ENCODE peak calls at places on chromosome X, in seven cellular contexts. One of them, this sample, is unnamed. For H3K4me1, the result is how much of the 10 kb centered on the place peaks cover.

GRCh38 chrX:29487214-29487613 is 728.1 kb upstream of the MAGEB2 start:
- DNase-seq in mesendoderm: no peak
- DNase-seq in mesenchymal stem cell: no peak
- DNase-seq in suprapubic skin: no peak
- DNase-seq in CD8-positive, alpha-beta memory T cell: no peak
- DNase-seq in naive thymus-derived CD4-positive, alpha-beta T cell: no peak
- DNase-seq in CD4-positive, CD25-positive, alpha-beta regulatory T cell: no peak
- DNase-seq in this sample: no peak

GRCh38 chrX:129493643-129494042 is 29.6 kb downstream of the SMARCA1 start:
- DNase-seq in naive thymus-derived CD4-positive, alpha-beta T cell: no peak
- DNase-seq in mesendoderm: no peak
- DNase-seq in CD8-positive, alpha-beta memory T cell: no peak
- DNase-seq in CD4-positive, CD25-positive, alpha-beta regulatory T cell: no peak
- DNase-seq in suprapubic skin: no peak
- DNase-seq in mesenchymal stem cell: peak
- DNase-seq in this sample: no peak

GRCh38 chrX:142977128-142977914 is 48.4 kb upstream of the SPANXN4 start:
- DNase-seq in naive thymus-derived CD4-positive, alpha-beta T cell: no peak
- DNase-seq in mesenchymal stem cell: no peak
- DNase-seq in CD8-positive, alpha-beta memory T cell: no peak
- DNase-seq in suprapubic skin: no peak
- DNase-seq in mesendoderm: no peak
- DNase-seq in CD4-positive, CD25-positive, alpha-beta regulatory T cell: no peak
- DNase-seq in this sample: no peak

GRCh38 chrX:129655547-129656248 is 942 bp upstream of the APLN start:
- DNase-seq in CD4-positive, CD25-positive, alpha-beta regulatory T cell: peak
- DNase-seq in mesenchymal stem cell: peak
- DNase-seq in CD8-positive, alpha-beta memory T cell: no peak
- DNase-seq in mesendoderm: peak
- DNase-seq in naive thymus-derived CD4-positive, alpha-beta T cell: no peak
- DNase-seq in suprapubic skin: no peak
- DNase-seq in this sample: peak

GRCh38 chrX:68043713-68044438 is 389.4 kb downstream of the OPHN1 start:
- DNase-seq in naive thymus-derived CD4-positive, alpha-beta T cell: no peak
- DNase-seq in suprapubic skin: no peak
- DNase-seq in mesendoderm: no peak
- DNase-seq in CD8-positive, alpha-beta memory T cell: no peak
- DNase-seq in CD4-positive, CD25-positive, alpha-beta regulatory T cell: no peak
- DNase-seq in mesenchymal stem cell: no peak
- DNase-seq in this sample: no peak

GRCh38 chrX:8955521-8955920 is 78.4 kb downstream of the FAM9B start:
- DNase-seq in naive thymus-derived CD4-positive, alpha-beta T cell: no peak
- DNase-seq in mesendoderm: no peak
- DNase-seq in mesenchymal stem cell: no peak
- DNase-seq in suprapubic skin: no peak
- DNase-seq in CD8-positive, alpha-beta memory T cell: no peak
- DNase-seq in CD4-positive, CD25-positive, alpha-beta regulatory T cell: no peak
- DNase-seq in this sample: no peak

GRCh38 chrX:54808109-54808604 is 612 bp downstream of the MAGED2 start:
- DNase-seq in mesenchymal stem cell: peak
- DNase-seq in CD8-positive, alpha-beta memory T cell: peak
- DNase-seq in naive thymus-derived CD4-positive, alpha-beta T cell: peak
- DNase-seq in mesendoderm: no peak
- DNase-seq in CD4-positive, CD25-positive, alpha-beta regulatory T cell: no peak
- DNase-seq in suprapubic skin: peak
- DNase-seq in this sample: no peak

GRCh38 chrX:109600114-109600710 is 24.8 kb downstream of the KCNE5 start:
- DNase-seq in naive thymus-derived CD4-positive, alpha-beta T cell: no peak
- DNase-seq in CD4-positive, CD25-positive, alpha-beta regulatory T cell: no peak
- DNase-seq in suprapubic skin: no peak
- DNase-seq in CD8-positive, alpha-beta memory T cell: no peak
- DNase-seq in mesendoderm: peak
- DNase-seq in mesenchymal stem cell: peak
- DNase-seq in this sample: no peak

GRCh38 chrX:130109429-130110378 is 593 bp downstream of the ELF4 start:
- DNase-seq in mesenchymal stem cell: peak
- DNase-seq in naive thymus-derived CD4-positive, alpha-beta T cell: no peak
- DNase-seq in suprapubic skin: no peak
- DNase-seq in CD4-positive, CD25-positive, alpha-beta regulatory T cell: no peak
- DNase-seq in mesendoderm: no peak
- DNase-seq in CD8-positive, alpha-beta memory T cell: no peak
- DNase-seq in this sample: no peak

GRCh38 chrX:119755981-119756533 is 2.3 kb upstream of the SOWAHD start:
- DNase-seq in CD8-positive, alpha-beta memory T cell: peak
- DNase-seq in mesendoderm: no peak
- DNase-seq in naive thymus-derived CD4-positive, alpha-beta T cell: no peak
- DNase-seq in suprapubic skin: no peak
- DNase-seq in CD4-positive, CD25-positive, alpha-beta regulatory T cell: peak
- DNase-seq in mesenchymal stem cell: peak
- DNase-seq in this sample: peak

GRCh38 chrX:20315140-20315539 is 48.4 kb upstream of the RPS6KA3 start:
- DNase-seq in mesenchymal stem cell: no peak
- DNase-seq in CD4-positive, CD25-positive, alpha-beta regulatory T cell: no peak
- DNase-seq in mesendoderm: no peak
- DNase-seq in suprapubic skin: no peak
- DNase-seq in naive thymus-derived CD4-positive, alpha-beta T cell: no peak
- DNase-seq in CD8-positive, alpha-beta memory T cell: no peak
- DNase-seq in this sample: no peak

GRCh38 chrX:53682885-53683555 is 3.5 kb downstream of the HUWE1 start:
- DNase-seq in suprapubic skin: peak
- DNase-seq in mesendoderm: peak
- DNase-seq in mesenchymal stem cell: peak
- DNase-seq in naive thymus-derived CD4-positive, alpha-beta T cell: peak
- DNase-seq in CD8-positive, alpha-beta memory T cell: peak
- DNase-seq in CD4-positive, CD25-positive, alpha-beta regulatory T cell: peak
- DNase-seq in this sample: peak

GRCh38 chrX:93874554-93874953 is 200.5 kb downstream of the FAM133A start:
- DNase-seq in suprapubic skin: no peak
- DNase-seq in CD8-positive, alpha-beta memory T cell: no peak
- DNase-seq in mesendoderm: peak
- DNase-seq in mesenchymal stem cell: peak
- DNase-seq in CD4-positive, CD25-positive, alpha-beta regulatory T cell: peak
- DNase-seq in naive thymus-derived CD4-positive, alpha-beta T cell: no peak
- DNase-seq in this sample: no peak

GRCh38 chrX:9340619-9341304 is 124.1 kb upstream of the TBL1X start:
- DNase-seq in CD4-positive, CD25-positive, alpha-beta regulatory T cell: peak
- DNase-seq in suprapubic skin: peak
- DNase-seq in mesendoderm: peak
- DNase-seq in mesenchymal stem cell: peak
- DNase-seq in naive thymus-derived CD4-positive, alpha-beta T cell: no peak
- DNase-seq in CD8-positive, alpha-beta memory T cell: peak
- DNase-seq in this sample: peak

GRCh38 chrX:84248226-84248625 is 60.2 kb upstream of the RPS6KA6 start:
- DNase-seq in CD4-positive, CD25-positive, alpha-beta regulatory T cell: no peak
- DNase-seq in suprapubic skin: no peak
- DNase-seq in mesendoderm: no peak
- DNase-seq in CD8-positive, alpha-beta memory T cell: no peak
- DNase-seq in mesenchymal stem cell: peak
- DNase-seq in naive thymus-derived CD4-positive, alpha-beta T cell: no peak
- DNase-seq in this sample: no peak

GRCh38 chrX:11111947-11112346 is 815 bp downstream of the HCCS start:
- DNase-seq in CD4-positive, CD25-positive, alpha-beta regulatory T cell: no peak
- DNase-seq in CD8-positive, alpha-beta memory T cell: no peak
- DNase-seq in mesenchymal stem cell: no peak
- DNase-seq in naive thymus-derived CD4-positive, alpha-beta T cell: no peak
- DNase-seq in suprapubic skin: no peak
- DNase-seq in mesendoderm: no peak
- DNase-seq in this sample: no peak
- H3K27ac ChIP-seq in CD4-positive, CD25-positive, alpha-beta regulatory T cell: peak
- H3K27ac ChIP-seq in CD8-positive, alpha-beta memory T cell: peak
- H3K27ac ChIP-seq in mesenchymal stem cell: no peak
- H3K27ac ChIP-seq in naive thymus-derived CD4-positive, alpha-beta T cell: peak
- H3K27ac ChIP-seq in suprapubic skin: peak
- H3K27ac ChIP-seq in mesendoderm: no peak
- H3K27ac ChIP-seq in this sample: peak

DNA sequence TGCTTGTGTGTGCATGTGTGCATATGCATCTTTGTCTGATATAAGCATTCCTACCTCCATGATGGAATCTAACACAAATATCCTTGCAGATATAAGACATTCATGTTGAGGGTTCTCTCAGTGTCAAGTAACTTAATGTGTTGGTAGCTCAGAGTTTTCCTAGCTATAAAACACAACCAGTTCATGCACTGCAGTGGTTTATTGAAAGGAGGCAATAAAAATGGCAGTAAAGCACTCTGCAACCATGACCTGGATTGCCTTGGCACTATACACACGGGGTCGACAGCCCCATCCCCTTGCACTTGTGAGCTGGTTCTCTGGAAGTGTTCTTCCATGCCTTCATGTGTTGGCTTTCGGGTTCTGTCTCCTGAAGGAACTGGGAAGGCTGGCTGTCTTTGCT is 38.9 kb downstream of the GPC4 start:
- DNase-seq in mesendoderm: no peak
- DNase-seq in naive thymus-derived CD4-positive, alpha-beta T cell: no peak
- DNase-seq in mesenchymal stem cell: no peak
- DNase-seq in CD4-positive, CD25-positive, alpha-beta regulatory T cell: no peak
- DNase-seq in suprapubic skin: no peak
- DNase-seq in CD8-positive, alpha-beta memory T cell: no peak
- DNase-seq in this sample: no peak
- H3K4me1 ChIP-seq in mesendoderm: under half
- H3K4me1 ChIP-seq in naive thymus-derived CD4-positive, alpha-beta T cell: under half
- H3K4me1 ChIP-seq in mesenchymal stem cell: under half
- H3K4me1 ChIP-seq in CD4-positive, CD25-positive, alpha-beta regulatory T cell: under half
- H3K4me1 ChIP-seq in suprapubic skin: under half
- H3K4me1 ChIP-seq in CD8-positive, alpha-beta memory T cell: under half
- H3K4me1 ChIP-seq in this sample: under half

DNA sequence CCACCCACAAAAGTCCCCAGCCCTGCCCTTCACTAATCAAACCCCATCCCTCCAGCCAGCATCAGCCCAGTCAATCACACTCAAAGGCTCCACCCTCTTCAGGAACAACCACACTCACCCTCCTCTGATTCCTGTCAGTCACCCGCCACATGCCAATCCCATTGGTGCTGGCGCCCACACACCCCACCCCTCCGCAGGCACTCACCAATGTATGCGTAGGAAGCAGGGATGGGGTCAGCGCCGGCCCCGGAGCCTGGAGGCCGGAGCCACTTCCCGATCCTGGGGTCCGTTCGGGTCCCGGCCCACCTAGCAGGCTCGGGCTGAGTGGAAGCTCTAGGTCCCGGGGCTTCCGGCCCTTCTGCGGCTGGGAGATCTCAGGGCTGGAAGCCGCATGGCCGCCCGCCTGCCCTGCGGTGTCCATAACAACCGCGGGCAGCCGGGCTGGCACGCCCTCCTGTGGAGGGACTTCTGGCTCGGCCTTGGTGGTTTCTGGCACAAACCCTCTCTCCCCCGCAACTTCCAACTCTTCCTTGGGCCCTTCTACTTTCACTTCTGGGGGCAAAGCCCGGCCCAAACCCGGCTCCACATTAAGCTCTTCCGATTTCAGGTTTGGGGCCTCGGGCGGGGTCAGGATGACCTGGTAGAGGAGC is 7.9 kb upstream of the CFP start:
- DNase-seq in mesendoderm: peak
- DNase-seq in mesenchymal stem cell: no peak
- DNase-seq in CD4-positive, CD25-positive, alpha-beta regulatory T cell: peak
- DNase-seq in suprapubic skin: no peak
- DNase-seq in CD8-positive, alpha-beta memory T cell: no peak
- DNase-seq in naive thymus-derived CD4-positive, alpha-beta T cell: no peak
- DNase-seq in this sample: peak
- H3K4me3 ChIP-seq in mesendoderm: no peak
- H3K4me3 ChIP-seq in mesenchymal stem cell: no peak
- H3K4me3 ChIP-seq in CD4-positive, CD25-positive, alpha-beta regulatory T cell: no peak
- H3K4me3 ChIP-seq in suprapubic skin: peak
- H3K4me3 ChIP-seq in CD8-positive, alpha-beta memory T cell: no peak
- H3K4me3 ChIP-seq in naive thymus-derived CD4-positive, alpha-beta T cell: no peak
- H3K4me3 ChIP-seq in this sample: no peak

DNA sequence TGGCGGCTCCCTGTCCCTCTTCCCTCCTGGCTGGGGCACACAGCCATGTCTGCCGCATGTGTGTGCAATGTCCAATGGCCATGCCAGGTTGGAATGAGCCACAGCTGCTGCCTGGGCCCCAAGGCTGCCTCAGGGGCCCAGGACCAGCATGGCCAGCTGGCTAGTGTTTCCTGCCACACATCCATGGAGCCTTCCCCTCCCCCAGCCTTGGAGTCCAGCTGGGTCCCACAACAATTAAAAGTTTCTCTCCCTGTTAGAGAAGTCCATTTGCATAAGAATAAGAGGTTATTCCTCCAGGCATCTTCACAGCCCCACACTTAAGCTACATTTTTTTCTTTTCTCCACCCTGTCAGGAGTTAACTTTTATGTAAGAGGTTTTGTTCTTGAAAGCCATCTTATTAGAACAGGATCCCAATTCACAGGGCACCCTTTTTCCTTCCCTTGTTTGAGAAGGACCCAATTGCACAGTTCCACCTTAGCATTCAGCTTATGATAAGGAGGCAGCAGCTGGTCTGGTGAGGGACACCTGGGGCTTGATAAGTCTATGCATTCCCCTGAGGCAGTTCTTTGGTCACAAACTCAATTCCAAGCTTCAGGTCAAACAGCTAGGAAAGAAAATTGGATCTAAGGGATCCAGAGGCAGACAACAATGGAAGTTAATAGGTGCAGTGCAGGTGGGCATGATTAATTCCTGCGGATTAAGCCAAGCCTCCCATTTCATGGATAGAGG is 963.3 kb upstream of the GRIA3 start:
- DNase-seq in suprapubic skin: no peak
- DNase-seq in CD8-positive, alpha-beta memory T cell: no peak
- DNase-seq in naive thymus-derived CD4-positive, alpha-beta T cell: no peak
- DNase-seq in CD4-positive, CD25-positive, alpha-beta regulatory T cell: no peak
- DNase-seq in mesenchymal stem cell: no peak
- DNase-seq in mesendoderm: peak
- DNase-seq in this sample: no peak
- H3K27ac ChIP-seq in suprapubic skin: no peak
- H3K27ac ChIP-seq in CD8-positive, alpha-beta memory T cell: no peak
- H3K27ac ChIP-seq in naive thymus-derived CD4-positive, alpha-beta T cell: no peak
- H3K27ac ChIP-seq in CD4-positive, CD25-positive, alpha-beta regulatory T cell: no peak
- H3K27ac ChIP-seq in mesenchymal stem cell: no peak
- H3K27ac ChIP-seq in mesendoderm: peak
- H3K27ac ChIP-seq in this sample: no peak

GRCh38 chrX:41720125-41720780 is 3.7 kb upstream of the GPR82 start:
- DNase-seq in naive thymus-derived CD4-positive, alpha-beta T cell: no peak
- DNase-seq in mesenchymal stem cell: peak
- DNase-seq in CD4-positive, CD25-positive, alpha-beta regulatory T cell: peak
- DNase-seq in suprapubic skin: no peak
- DNase-seq in CD8-positive, alpha-beta memory T cell: peak
- DNase-seq in mesendoderm: no peak
- DNase-seq in this sample: peak
- H3K4me1 ChIP-seq in naive thymus-derived CD4-positive, alpha-beta T cell: under half
- H3K4me1 ChIP-seq in mesenchymal stem cell: under half
- H3K4me1 ChIP-seq in CD4-positive, CD25-positive, alpha-beta regulatory T cell: under half
- H3K4me1 ChIP-seq in suprapubic skin: under half
- H3K4me1 ChIP-seq in CD8-positive, alpha-beta memory T cell: under half
- H3K4me1 ChIP-seq in mesendoderm: under half
- H3K4me1 ChIP-seq in this sample: under half

GRCh38 chrX:107420571-107420970 is 28.9 kb upstream of the FRMPD3 start:
- DNase-seq in CD4-positive, CD25-positive, alpha-beta regulatory T cell: no peak
- DNase-seq in mesendoderm: no peak
- DNase-seq in mesenchymal stem cell: no peak
- DNase-seq in suprapubic skin: no peak
- DNase-seq in naive thymus-derived CD4-positive, alpha-beta T cell: no peak
- DNase-seq in CD8-positive, alpha-beta memory T cell: no peak
- DNase-seq in this sample: no peak
- H3K4me3 ChIP-seq in CD4-positive, CD25-positive, alpha-beta regulatory T cell: no peak
- H3K4me3 ChIP-seq in mesendoderm: no peak
- H3K4me3 ChIP-seq in mesenchymal stem cell: no peak
- H3K4me3 ChIP-seq in suprapubic skin: no peak
- H3K4me3 ChIP-seq in naive thymus-derived CD4-positive, alpha-beta T cell: no peak
- H3K4me3 ChIP-seq in CD8-positive, alpha-beta memory T cell: no peak
- H3K4me3 ChIP-seq in this sample: no peak

GRCh38 chrX:21947671-21948070 is 7.2 kb downstream of the SMS start:
- DNase-seq in naive thymus-derived CD4-positive, alpha-beta T cell: no peak
- DNase-seq in CD4-positive, CD25-positive, alpha-beta regulatory T cell: no peak
- DNase-seq in CD8-positive, alpha-beta memory T cell: no peak
- DNase-seq in suprapubic skin: no peak
- DNase-seq in mesendoderm: no peak
- DNase-seq in mesenchymal stem cell: no peak
- DNase-seq in this sample: no peak
- H3K27ac ChIP-seq in naive thymus-derived CD4-positive, alpha-beta T cell: no peak
- H3K27ac ChIP-seq in CD4-positive, CD25-positive, alpha-beta regulatory T cell: no peak
- H3K27ac ChIP-seq in CD8-positive, alpha-beta memory T cell: no peak
- H3K27ac ChIP-seq in suprapubic skin: peak
- H3K27ac ChIP-seq in mesendoderm: peak
- H3K27ac ChIP-seq in mesenchymal stem cell: peak
- H3K27ac ChIP-seq in this sample: no peak

This sample was measured in CD4-positive, alpha-beta memory T cell.